ENCODE peak calls at places on chromosomes 5 and 9, in four cellular contexts. W is stimulated activated naive CD4-positive, alpha-beta T cell treated with Interleukin-2 at 50 U/mL for 16 hours; U is Calu3; F is DMS 273 treated with DMSO at 0.1 percent for 48 hours. K is an unnamed sample.

GRCh38 chr5:179228341-179229121 is 116.7 kb downstream of the ADAMTS2 start:
- DNase-seq in W (no peak), U (no peak), F (no peak), K (no peak)

GRCh38 chr5:157820593-157821252 is 38.2 kb downstream of the CLINT1 start:
- DNase-seq in W (no peak), U (peak), F (no peak), K (peak)

GRCh38 chr5:144162686-144163085 is 7.8 kb downstream of the YIPF5 start:
- DNase-seq in W (no peak), U (no peak), F (no peak), K (no peak)

GRCh38 chr5:62354028-62354874 is 48.2 kb downstream of the KIF2A start:
- DNase-seq in W (no peak), U (peak), F (no peak), K (peak)

GRCh38 chr5:61313960-61314681 is 17.9 kb upstream of the ZSWIM6 start:
- DNase-seq in W (no peak), U (no peak), F (no peak), K (peak)

GRCh38 chr9:124818431-124819281 is 34.6 kb upstream of the WDR38 start:
- DNase-seq in W (no peak), U (peak), F (no peak), K (no peak)

GRCh38 chr9:129404621-129405020 is 216.3 kb downstream of the C9orf50 start:
- DNase-seq in W (no peak), U (no peak), F (no peak), K (no peak)

GRCh38 chr5:119743927-119744326 is 114.6 kb downstream of the FAM170A start:
- DNase-seq in W (no peak), U (peak), F (peak), K (peak)

GRCh38 chr5:92715946-92716345 is 865.1 kb downstream of the NR2F1-AS1 start:
- DNase-seq in W (no peak), U (no peak), F (no peak), K (no peak)

GRCh38 chr5:79697222-79698164 is 7.9 kb downstream of the CMYA5 start:
- DNase-seq in W (no peak), U (no peak), F (no peak), K (peak)

GRCh38 chr9:114141553-114142548 is 13.5 kb upstream of the COL27A1 start:
- DNase-seq in W (no peak), U (no peak), F (no peak), K (peak)

GRCh38 chr9:129669946-129670345 is 4.5 kb downstream of the PRRX2 start:
- DNase-seq in W (no peak), U (no peak), F (no peak), K (no peak)

GRCh38 chr5:137218471-137218870 is 280.7 kb downstream of the SPOCK1 start:
- DNase-seq in W (no peak), U (no peak), F (no peak), K (peak)

GRCh38 chr9:136004712-136005111 is 43.5 kb upstream of the UBAC1 start:
- DNase-seq in W (no peak), U (no peak), F (no peak), K (no peak)

GRCh38 chr5:56037531-56038010 is 42.8 kb upstream of the IL6ST start:
- DNase-seq in W (no peak), U (no peak), F (no peak), K (no peak)

GRCh38 chr9:91948423-91949292 is 1.4 kb downstream of the ROR2 start:
- DNase-seq in W (peak), U (peak), F (peak), K (peak)

K was measured in fibroblast of pulmonary artery.